ENCODE peak calls at places on chromosomes 6 and 20, in five cellular contexts. R is adrenal gland, Q is keratinocyte, J is astrocyte of the spinal cord, W is Peyer's patch. Z is an unnamed sample.

GRCh38 chr6:20826378-20826777 is 292.1 kb downstream of the CDKAL1 start:
- DNase-seq in J (peak), R (peak), Q (no peak), W (no peak), Z (peak)

GRCh38 chr20:63835031-63835858 is 4.2 kb upstream of the ZBTB46 start:
- DNase-seq in R (peak), Q (peak), W (peak), J (peak), Z (peak)

GRCh38 chr6:44932651-44933091 is 395.5 kb upstream of the RUNX2 start:
- DNase-seq in W (no peak), J (no peak), Q (no peak), R (no peak), Z (no peak)

GRCh38 chr6:14066782-14067406 is 50.7 kb upstream of the CD83 start:
- DNase-seq in W (no peak), Q (no peak), J (peak), R (peak), Z (peak)

GRCh38 chr6:132082421-132082820 is 131.2 kb upstream of the CCN2 start:
- DNase-seq in Q (no peak), J (no peak), R (no peak), W (no peak), Z (no peak)

GRCh38 chr20:7742479-7742878 is 197.8 kb downstream of the HAO1 start:
- DNase-seq in J (peak), Q (peak), W (no peak), R (no peak), Z (peak)

GRCh38 chr6:107740496-107741190 is 83.5 kb downstream of the SCML4 start:
- DNase-seq in W (peak), J (no peak), R (no peak), Q (no peak), Z (no peak)

GRCh38 chr6:119182404-119182803 is 103.9 kb upstream of the FAM184A start:
- DNase-seq in Q (no peak), W (no peak), J (no peak), R (no peak), Z (no peak)

GRCh38 chr6:143755301-143755744 is 77.6 kb downstream of the PHACTR2 start:
- DNase-seq in J (peak), R (peak), W (no peak), Q (no peak), Z (peak)

GRCh38 chr6:97882755-97883154 is 599.7 kb upstream of the MMS22L start:
- DNase-seq in R (no peak), J (no peak), W (no peak), Q (no peak), Z (no peak)

GRCh38 chr6:38542031-38542430 is 97.7 kb downstream of the BTBD9 start:
- DNase-seq in J (peak), W (no peak), Q (no peak), R (no peak), Z (peak)

GRCh38 chr20:14955396-14955795 is 618.0 kb upstream of the FLRT3 start:
- DNase-seq in R (no peak), Q (no peak), W (no peak), J (no peak), Z (no peak)

GRCh38 chr20:62837790-62838458 is 21.1 kb downstream of the COL9A3 start:
- DNase-seq in Q (no peak), W (peak), R (peak), J (no peak), Z (no peak)

GRCh38 chr6:109082178-109082577 is 12.5 kb downstream of the SESN1 start:
- DNase-seq in Q (no peak), J (peak), W (no peak), R (no peak), Z (peak)
- TF ChIP-seq CTCF in Q (peak), J (no peak), W (no peak), R (no peak), Z (no peak)

GRCh38 chr6:34386316-34387137 is 5.9 kb downstream of the NUDT3 start:
- DNase-seq in J (peak), R (no peak), Q (no peak), W (no peak), Z (peak)
- H3K4me3 ChIP-seq in J (no peak), R (no peak), Q (no peak), W (no peak), Z (no peak)

GRCh38 chr6:152954443-152954842 is 28.4 kb downstream of the FBXO5 start:
- DNase-seq in W (no peak), R (no peak), Q (no peak), J (no peak), Z (no peak)

GRCh38 chr6:152952045-152952444 is 30.8 kb downstream of the FBXO5 start:
- DNase-seq in J (peak), Q (no peak), R (no peak), W (no peak), Z (peak)

GRCh38 chr6:152948150-152948768 is 34.6 kb downstream of the FBXO5 start:
- DNase-seq in J (peak), Q (no peak), R (no peak), W (no peak), Z (peak)

GRCh38 chr6:152950240-152950639 is 32.6 kb downstream of the FBXO5 start:
- DNase-seq in W (no peak), J (no peak), Q (no peak), R (no peak), Z (no peak)

DNA sequence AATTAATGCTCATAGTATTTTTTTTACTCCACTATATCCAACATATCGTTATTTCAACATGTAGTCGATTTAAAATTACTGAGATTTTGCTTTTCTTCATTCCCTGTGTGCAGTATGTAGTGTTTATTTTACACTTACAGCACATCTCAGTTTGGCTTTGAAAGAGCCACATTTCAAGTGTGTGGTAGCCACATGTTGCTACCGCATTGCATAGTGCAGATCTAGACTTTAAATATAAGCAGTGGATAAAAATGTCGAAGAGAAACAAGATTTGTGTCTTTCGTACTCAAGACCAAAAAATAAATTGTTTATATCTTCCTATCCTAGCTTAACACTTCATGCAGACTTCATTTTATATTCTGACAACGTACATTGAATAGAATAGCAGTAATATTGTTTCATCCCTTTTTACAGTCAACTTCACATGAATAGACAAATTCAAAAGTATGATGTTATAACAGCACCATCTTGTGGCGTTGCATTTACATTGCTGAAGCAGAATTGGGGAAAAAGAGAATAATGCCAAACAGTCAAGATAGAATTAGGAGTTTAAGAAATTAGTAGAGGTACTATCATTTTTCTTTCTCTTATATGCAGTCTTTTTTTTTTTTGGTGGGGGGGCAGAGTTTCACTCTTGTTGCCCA is 29.9 kb downstream of the FBXO5 start:
- DNase-seq in J (peak), W (no peak), Q (no peak), R (no peak), Z (peak)
- TF ChIP-seq CTCF in J (peak), W (no peak), Q (peak), R (peak), Z (peak)

GRCh38 chr6:93177451-93177850 is 241.9 kb downstream of the EPHA7 start:
- DNase-seq in W (no peak), Q (no peak), R (no peak), J (no peak), Z (no peak)
- H3K4me3 ChIP-seq in W (no peak), Q (no peak), R (no peak), J (no peak), Z (no peak)

DNA sequence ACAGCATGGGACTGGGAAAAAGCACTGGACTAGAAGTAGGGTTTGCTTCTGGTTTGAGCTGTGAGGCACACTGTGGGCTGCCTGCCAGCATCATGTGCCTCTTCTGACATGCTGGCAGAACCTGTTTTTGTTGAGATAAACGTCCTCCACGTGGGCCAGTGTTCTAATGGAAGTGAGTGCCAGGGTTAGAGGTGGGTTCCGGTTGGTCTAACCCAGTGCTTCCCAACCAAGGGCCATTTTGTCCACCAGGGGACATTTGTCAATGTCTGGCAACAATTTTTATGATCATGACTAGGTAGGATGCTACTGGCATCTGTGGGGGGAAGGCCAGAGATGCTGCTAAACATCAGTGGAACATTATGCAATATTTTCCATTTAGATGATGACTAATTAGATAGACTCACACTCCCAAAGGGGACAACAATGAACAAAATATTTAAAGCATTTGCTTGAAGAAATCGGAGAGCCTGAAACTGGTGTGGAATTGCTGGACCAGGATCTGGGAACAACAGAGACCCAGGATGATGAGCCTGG is 7.8 kb upstream of the APMAP start:
- DNase-seq in W (peak), J (peak), R (peak), Q (peak), Z (peak)
- TF ChIP-seq CTCF in W (no peak), J (no peak), R (no peak), Q (peak), Z (peak)